ENCODE peak calls at places on chromosomes 3 and 15, in five cellular contexts. One of them, this sample, is unnamed.

GRCh38 chr3:146026547-146026946 is 134.4 kb downstream of the PLOD2 start:
- DNase-seq in activated naive CD4-positive, alpha-beta T cell treated with anti-CD3 and anti-CD28 coated beads, Interleukin-2, amount 10 ng/mL, durations not matched to agents 7 days and 5 days: no peak
- DNase-seq in stimulated activated CD4-positive, alpha-beta T cell treated with anti-CD3 and anti-CD28 coated beads, Interleukin-15, amount 100 ng/mL, for 1 hour: no peak
- DNase-seq in DMS153: no peak
- DNase-seq in activated CD8-positive, alpha-beta memory T cell treated with anti-CD3 and anti-CD28 coated beads for 24 hours: no peak
- DNase-seq in this sample: no peak

GRCh38 chr3:18443670-18444596 is 18.8 kb upstream of the SATB1 start:
- DNase-seq in stimulated activated CD4-positive, alpha-beta T cell treated with anti-CD3 and anti-CD28 coated beads, Interleukin-15, amount 100 ng/mL, for 1 hour: peak; percentile 8
- DNase-seq in DMS153: no peak
- DNase-seq in activated CD8-positive, alpha-beta memory T cell treated with anti-CD3 and anti-CD28 coated beads for 24 hours: peak; percentile 77
- DNase-seq in activated naive CD4-positive, alpha-beta T cell treated with anti-CD3 and anti-CD28 coated beads, Interleukin-2, amount 10 ng/mL, durations not matched to agents 7 days and 5 days: peak; percentile 45
- DNase-seq in this sample: peak; percentile 71

GRCh38 chr3:85939026-85939616 is 980.3 kb downstream of the CADM2 start:
- DNase-seq in activated CD8-positive, alpha-beta memory T cell treated with anti-CD3 and anti-CD28 coated beads for 24 hours: no peak
- DNase-seq in stimulated activated CD4-positive, alpha-beta T cell treated with anti-CD3 and anti-CD28 coated beads, Interleukin-15, amount 100 ng/mL, for 1 hour: no peak
- DNase-seq in activated naive CD4-positive, alpha-beta T cell treated with anti-CD3 and anti-CD28 coated beads, Interleukin-2, amount 10 ng/mL, durations not matched to agents 7 days and 5 days: no peak
- DNase-seq in DMS153: peak; percentile 70
- DNase-seq in this sample: no peak

GRCh38 chr15:91186892-91187644 is 87.0 kb downstream of the SV2B start:
- DNase-seq in activated naive CD4-positive, alpha-beta T cell treated with anti-CD3 and anti-CD28 coated beads, Interleukin-2, amount 10 ng/mL, durations not matched to agents 7 days and 5 days: peak; percentile 49
- DNase-seq in stimulated activated CD4-positive, alpha-beta T cell treated with anti-CD3 and anti-CD28 coated beads, Interleukin-15, amount 100 ng/mL, for 1 hour: no peak
- DNase-seq in activated CD8-positive, alpha-beta memory T cell treated with anti-CD3 and anti-CD28 coated beads for 24 hours: no peak
- DNase-seq in DMS153: no peak
- DNase-seq in this sample: no peak

GRCh38 chr3:30344288-30344687 is 262.1 kb upstream of the TGFBR2 start:
- DNase-seq in DMS153: peak; percentile 77
- DNase-seq in activated naive CD4-positive, alpha-beta T cell treated with anti-CD3 and anti-CD28 coated beads, Interleukin-2, amount 10 ng/mL, durations not matched to agents 7 days and 5 days: no peak
- DNase-seq in activated CD8-positive, alpha-beta memory T cell treated with anti-CD3 and anti-CD28 coated beads for 24 hours: no peak
- DNase-seq in stimulated activated CD4-positive, alpha-beta T cell treated with anti-CD3 and anti-CD28 coated beads, Interleukin-15, amount 100 ng/mL, for 1 hour: no peak
- DNase-seq in this sample: no peak

GRCh38 chr15:82186748-82187415 is 75.7 kb downstream of the EFL1 start:
- DNase-seq in stimulated activated CD4-positive, alpha-beta T cell treated with anti-CD3 and anti-CD28 coated beads, Interleukin-15, amount 100 ng/mL, for 1 hour: no peak
- DNase-seq in DMS153: no peak
- DNase-seq in activated CD8-positive, alpha-beta memory T cell treated with anti-CD3 and anti-CD28 coated beads for 24 hours: no peak
- DNase-seq in activated naive CD4-positive, alpha-beta T cell treated with anti-CD3 and anti-CD28 coated beads, Interleukin-2, amount 10 ng/mL, durations not matched to agents 7 days and 5 days: no peak
- DNase-seq in this sample: no peak

GRCh38 chr3:131109156-131109555 is 82.5 kb downstream of the NEK11 start:
- DNase-seq in activated CD8-positive, alpha-beta memory T cell treated with anti-CD3 and anti-CD28 coated beads for 24 hours: no peak
- DNase-seq in DMS153: no peak
- DNase-seq in activated naive CD4-positive, alpha-beta T cell treated with anti-CD3 and anti-CD28 coated beads, Interleukin-2, amount 10 ng/mL, durations not matched to agents 7 days and 5 days: no peak
- DNase-seq in stimulated activated CD4-positive, alpha-beta T cell treated with anti-CD3 and anti-CD28 coated beads, Interleukin-15, amount 100 ng/mL, for 1 hour: no peak
- DNase-seq in this sample: no peak

GRCh38 chr3:30693470-30694120 is 87.2 kb downstream of the TGFBR2 start:
- DNase-seq in activated naive CD4-positive, alpha-beta T cell treated with anti-CD3 and anti-CD28 coated beads, Interleukin-2, amount 10 ng/mL, durations not matched to agents 7 days and 5 days: peak; percentile 55
- DNase-seq in stimulated activated CD4-positive, alpha-beta T cell treated with anti-CD3 and anti-CD28 coated beads, Interleukin-15, amount 100 ng/mL, for 1 hour: no peak
- DNase-seq in activated CD8-positive, alpha-beta memory T cell treated with anti-CD3 and anti-CD28 coated beads for 24 hours: no peak
- DNase-seq in DMS153: no peak
- DNase-seq in this sample: peak; percentile 72

GRCh38 chr3:9731206-9732079 is at the start of gene BRPF1:
- DNase-seq in DMS153: peak; percentile 93
- DNase-seq in activated CD8-positive, alpha-beta memory T cell treated with anti-CD3 and anti-CD28 coated beads for 24 hours: peak; percentile 99
- DNase-seq in activated naive CD4-positive, alpha-beta T cell treated with anti-CD3 and anti-CD28 coated beads, Interleukin-2, amount 10 ng/mL, durations not matched to agents 7 days and 5 days: peak; percentile 100
- DNase-seq in stimulated activated CD4-positive, alpha-beta T cell treated with anti-CD3 and anti-CD28 coated beads, Interleukin-15, amount 100 ng/mL, for 1 hour: peak; percentile 100
- DNase-seq in this sample: peak; percentile 100

GRCh38 chr3:73319179-73319769 is 257.8 kb downstream of the EBLN2 start:
- DNase-seq in activated CD8-positive, alpha-beta memory T cell treated with anti-CD3 and anti-CD28 coated beads for 24 hours: no peak
- DNase-seq in DMS153: no peak
- DNase-seq in stimulated activated CD4-positive, alpha-beta T cell treated with anti-CD3 and anti-CD28 coated beads, Interleukin-15, amount 100 ng/mL, for 1 hour: no peak
- DNase-seq in activated naive CD4-positive, alpha-beta T cell treated with anti-CD3 and anti-CD28 coated beads, Interleukin-2, amount 10 ng/mL, durations not matched to agents 7 days and 5 days: no peak
- DNase-seq in this sample: peak; percentile 65

GRCh38 chr15:80970018-80970657 is 19.5 kb downstream of the MESD start:
- DNase-seq in stimulated activated CD4-positive, alpha-beta T cell treated with anti-CD3 and anti-CD28 coated beads, Interleukin-15, amount 100 ng/mL, for 1 hour: peak; percentile 34
- DNase-seq in activated naive CD4-positive, alpha-beta T cell treated with anti-CD3 and anti-CD28 coated beads, Interleukin-2, amount 10 ng/mL, durations not matched to agents 7 days and 5 days: peak; percentile 70
- DNase-seq in activated CD8-positive, alpha-beta memory T cell treated with anti-CD3 and anti-CD28 coated beads for 24 hours: peak; percentile 77
- DNase-seq in DMS153: no peak
- DNase-seq in this sample: no peak

GRCh38 chr15:43977072-43977884 is 150.5 kb downstream of the WDR76 start:
- DNase-seq in activated CD8-positive, alpha-beta memory T cell treated with anti-CD3 and anti-CD28 coated beads for 24 hours: peak; percentile 67
- DNase-seq in activated naive CD4-positive, alpha-beta T cell treated with anti-CD3 and anti-CD28 coated beads, Interleukin-2, amount 10 ng/mL, durations not matched to agents 7 days and 5 days: peak; percentile 83
- DNase-seq in stimulated activated CD4-positive, alpha-beta T cell treated with anti-CD3 and anti-CD28 coated beads, Interleukin-15, amount 100 ng/mL, for 1 hour: no peak
- DNase-seq in DMS153: no peak
- DNase-seq in this sample: no peak

GRCh38 chr3:177473184-177473583 is 275.9 kb upstream of the TBL1XR1 start:
- DNase-seq in activated CD8-positive, alpha-beta memory T cell treated with anti-CD3 and anti-CD28 coated beads for 24 hours: no peak
- DNase-seq in DMS153: no peak
- DNase-seq in stimulated activated CD4-positive, alpha-beta T cell treated with anti-CD3 and anti-CD28 coated beads, Interleukin-15, amount 100 ng/mL, for 1 hour: no peak
- DNase-seq in activated naive CD4-positive, alpha-beta T cell treated with anti-CD3 and anti-CD28 coated beads, Interleukin-2, amount 10 ng/mL, durations not matched to agents 7 days and 5 days: no peak
- DNase-seq in this sample: no peak

GRCh38 chr15:75143738-75144334 is 57.8 kb upstream of the C15orf39 start:
- DNase-seq in stimulated activated CD4-positive, alpha-beta T cell treated with anti-CD3 and anti-CD28 coated beads, Interleukin-15, amount 100 ng/mL, for 1 hour: no peak
- DNase-seq in activated CD8-positive, alpha-beta memory T cell treated with anti-CD3 and anti-CD28 coated beads for 24 hours: no peak
- DNase-seq in activated naive CD4-positive, alpha-beta T cell treated with anti-CD3 and anti-CD28 coated beads, Interleukin-2, amount 10 ng/mL, durations not matched to agents 7 days and 5 days: no peak
- DNase-seq in DMS153: no peak
- DNase-seq in this sample: no peak

GRCh38 chr3:121592856-121593702 is at the start of gene FBXO40:
- DNase-seq in activated naive CD4-positive, alpha-beta T cell treated with anti-CD3 and anti-CD28 coated beads, Interleukin-2, amount 10 ng/mL, durations not matched to agents 7 days and 5 days: no peak
- DNase-seq in DMS153: peak; percentile 72
- DNase-seq in activated CD8-positive, alpha-beta memory T cell treated with anti-CD3 and anti-CD28 coated beads for 24 hours: no peak
- DNase-seq in stimulated activated CD4-positive, alpha-beta T cell treated with anti-CD3 and anti-CD28 coated beads, Interleukin-15, amount 100 ng/mL, for 1 hour: no peak
- DNase-seq in this sample: no peak

GRCh38 chr3:49273825-49274532 is 3.1 kb downstream of the C3orf62 start:
- DNase-seq in activated CD8-positive, alpha-beta memory T cell treated with anti-CD3 and anti-CD28 coated beads for 24 hours: no peak
- DNase-seq in stimulated activated CD4-positive, alpha-beta T cell treated with anti-CD3 and anti-CD28 coated beads, Interleukin-15, amount 100 ng/mL, for 1 hour: no peak
- DNase-seq in DMS153: no peak
- DNase-seq in activated naive CD4-positive, alpha-beta T cell treated with anti-CD3 and anti-CD28 coated beads, Interleukin-2, amount 10 ng/mL, durations not matched to agents 7 days and 5 days: no peak
- DNase-seq in this sample: no peak

GRCh38 chr15:78709263-78709882 is 68.4 kb upstream of the CHRNB4 start:
- DNase-seq in stimulated activated CD4-positive, alpha-beta T cell treated with anti-CD3 and anti-CD28 coated beads, Interleukin-15, amount 100 ng/mL, for 1 hour: peak; percentile 50
- DNase-seq in activated naive CD4-positive, alpha-beta T cell treated with anti-CD3 and anti-CD28 coated beads, Interleukin-2, amount 10 ng/mL, durations not matched to agents 7 days and 5 days: peak; percentile 76
- DNase-seq in DMS153: no peak
- DNase-seq in activated CD8-positive, alpha-beta memory T cell treated with anti-CD3 and anti-CD28 coated beads for 24 hours: peak; percentile 85
- DNase-seq in this sample: peak; percentile 88

GRCh38 chr3:52313774-52314188 is 2.3 kb upstream of the DNAH1 start:
- DNase-seq in stimulated activated CD4-positive, alpha-beta T cell treated with anti-CD3 and anti-CD28 coated beads, Interleukin-15, amount 100 ng/mL, for 1 hour: no peak
- DNase-seq in activated CD8-positive, alpha-beta memory T cell treated with anti-CD3 and anti-CD28 coated beads for 24 hours: no peak
- DNase-seq in DMS153: no peak
- DNase-seq in activated naive CD4-positive, alpha-beta T cell treated with anti-CD3 and anti-CD28 coated beads, Interleukin-2, amount 10 ng/mL, durations not matched to agents 7 days and 5 days: no peak
- DNase-seq in this sample: no peak

GRCh38 chr3:58237238-58237939 is at the start of gene ABHD6:
- DNase-seq in activated CD8-positive, alpha-beta memory T cell treated with anti-CD3 and anti-CD28 coated beads for 24 hours: peak; percentile 97
- DNase-seq in DMS153: no peak
- DNase-seq in stimulated activated CD4-positive, alpha-beta T cell treated with anti-CD3 and anti-CD28 coated beads, Interleukin-15, amount 100 ng/mL, for 1 hour: peak; percentile 77
- DNase-seq in activated naive CD4-positive, alpha-beta T cell treated with anti-CD3 and anti-CD28 coated beads, Interleukin-2, amount 10 ng/mL, durations not matched to agents 7 days and 5 days: peak; percentile 82
- DNase-seq in this sample: peak; percentile 89

GRCh38 chr15:97759363-97759762 is 201.1 kb upstream of the ARRDC4 start:
- DNase-seq in stimulated activated CD4-positive, alpha-beta T cell treated with anti-CD3 and anti-CD28 coated beads, Interleukin-15, amount 100 ng/mL, for 1 hour: no peak
- DNase-seq in DMS153: no peak
- DNase-seq in activated naive CD4-positive, alpha-beta T cell treated with anti-CD3 and anti-CD28 coated beads, Interleukin-2, amount 10 ng/mL, durations not matched to agents 7 days and 5 days: no peak
- DNase-seq in activated CD8-positive, alpha-beta memory T cell treated with anti-CD3 and anti-CD28 coated beads for 24 hours: no peak
- DNase-seq in this sample: no peak

GRCh38 chr3:40043444-40043755 is 234.0 kb downstream of the MYRIP start:
- DNase-seq in stimulated activated CD4-positive, alpha-beta T cell treated with anti-CD3 and anti-CD28 coated beads, Interleukin-15, amount 100 ng/mL, for 1 hour: no peak
- DNase-seq in activated CD8-positive, alpha-beta memory T cell treated with anti-CD3 and anti-CD28 coated beads for 24 hours: no peak
- DNase-seq in activated naive CD4-positive, alpha-beta T cell treated with anti-CD3 and anti-CD28 coated beads, Interleukin-2, amount 10 ng/mL, durations not matched to agents 7 days and 5 days: no peak
- DNase-seq in DMS153: no peak
- DNase-seq in this sample: no peak

GRCh38 chr3:134370611-134371451 is 3.4 kb downstream of the AMOTL2 start:
- DNase-seq in activated naive CD4-positive, alpha-beta T cell treated with anti-CD3 and anti-CD28 coated beads, Interleukin-2, amount 10 ng/mL, durations not matched to agents 7 days and 5 days: no peak
- DNase-seq in activated CD8-positive, alpha-beta memory T cell treated with anti-CD3 and anti-CD28 coated beads for 24 hours: no peak
- DNase-seq in stimulated activated CD4-positive, alpha-beta T cell treated with anti-CD3 and anti-CD28 coated beads, Interleukin-15, amount 100 ng/mL, for 1 hour: no peak
- DNase-seq in DMS153: no peak
- DNase-seq in this sample: peak; percentile 64

GRCh38 chr3:52354676-52355075 is 38.6 kb downstream of the DNAH1 start:
- DNase-seq in DMS153: no peak
- DNase-seq in activated CD8-positive, alpha-beta memory T cell treated with anti-CD3 and anti-CD28 coated beads for 24 hours: no peak
- DNase-seq in activated naive CD4-positive, alpha-beta T cell treated with anti-CD3 and anti-CD28 coated beads, Interleukin-2, amount 10 ng/mL, durations not matched to agents 7 days and 5 days: no peak
- DNase-seq in stimulated activated CD4-positive, alpha-beta T cell treated with anti-CD3 and anti-CD28 coated beads, Interleukin-15, amount 100 ng/mL, for 1 hour: no peak
- DNase-seq in this sample: no peak

GRCh38 chr3:159929181-159929893 is 59.3 kb upstream of the IL12A start:
- DNase-seq in stimulated activated CD4-positive, alpha-beta T cell treated with anti-CD3 and anti-CD28 coated beads, Interleukin-15, amount 100 ng/mL, for 1 hour: no peak
- DNase-seq in activated naive CD4-positive, alpha-beta T cell treated with anti-CD3 and anti-CD28 coated beads, Interleukin-2, amount 10 ng/mL, durations not matched to agents 7 days and 5 days: no peak
- DNase-seq in activated CD8-positive, alpha-beta memory T cell treated with anti-CD3 and anti-CD28 coated beads for 24 hours: no peak
- DNase-seq in DMS153: no peak
- DNase-seq in this sample: no peak

GRCh38 chr15:33242669-33243191 is 48.2 kb upstream of the FMN1 start:
- DNase-seq in stimulated activated CD4-positive, alpha-beta T cell treated with anti-CD3 and anti-CD28 coated beads, Interleukin-15, amount 100 ng/mL, for 1 hour: no peak
- DNase-seq in activated CD8-positive, alpha-beta memory T cell treated with anti-CD3 and anti-CD28 coated beads for 24 hours: no peak
- DNase-seq in activated naive CD4-positive, alpha-beta T cell treated with anti-CD3 and anti-CD28 coated beads, Interleukin-2, amount 10 ng/mL, durations not matched to agents 7 days and 5 days: no peak
- DNase-seq in DMS153: no peak
- DNase-seq in this sample: no peak

GRCh38 chr15:52746162-52746721 is 43.9 kb downstream of the ONECUT1 start:
- DNase-seq in activated naive CD4-positive, alpha-beta T cell treated with anti-CD3 and anti-CD28 coated beads, Interleukin-2, amount 10 ng/mL, durations not matched to agents 7 days and 5 days: no peak
- DNase-seq in stimulated activated CD4-positive, alpha-beta T cell treated with anti-CD3 and anti-CD28 coated beads, Interleukin-15, amount 100 ng/mL, for 1 hour: no peak
- DNase-seq in activated CD8-positive, alpha-beta memory T cell treated with anti-CD3 and anti-CD28 coated beads for 24 hours: no peak
- DNase-seq in DMS153: no peak
- DNase-seq in this sample: no peak

GRCh38 chr15:85330941-85331588 is 49.3 kb upstream of the AKAP13 start:
- DNase-seq in DMS153: peak; percentile 62
- DNase-seq in activated CD8-positive, alpha-beta memory T cell treated with anti-CD3 and anti-CD28 coated beads for 24 hours: peak; percentile 83
- DNase-seq in stimulated activated CD4-positive, alpha-beta T cell treated with anti-CD3 and anti-CD28 coated beads, Interleukin-15, amount 100 ng/mL, for 1 hour: peak; percentile 28
- DNase-seq in activated naive CD4-positive, alpha-beta T cell treated with anti-CD3 and anti-CD28 coated beads, Interleukin-2, amount 10 ng/mL, durations not matched to agents 7 days and 5 days: peak; percentile 82
- DNase-seq in this sample: peak; percentile 98

GRCh38 chr3:197880361-197881339 is 69.3 kb upstream of the RPL35A start:
- DNase-seq in stimulated activated CD4-positive, alpha-beta T cell treated with anti-CD3 and anti-CD28 coated beads, Interleukin-15, amount 100 ng/mL, for 1 hour: no peak
- DNase-seq in DMS153: no peak
- DNase-seq in activated CD8-positive, alpha-beta memory T cell treated with anti-CD3 and anti-CD28 coated beads for 24 hours: no peak
- DNase-seq in activated naive CD4-positive, alpha-beta T cell treated with anti-CD3 and anti-CD28 coated beads, Interleukin-2, amount 10 ng/mL, durations not matched to agents 7 days and 5 days: no peak
- DNase-seq in this sample: no peak

GRCh38 chr15:66951531-66951930 is 113.9 kb upstream of the SMAD3 start:
- DNase-seq in activated naive CD4-positive, alpha-beta T cell treated with anti-CD3 and anti-CD28 coated beads, Interleukin-2, amount 10 ng/mL, durations not matched to agents 7 days and 5 days: no peak
- DNase-seq in activated CD8-positive, alpha-beta memory T cell treated with anti-CD3 and anti-CD28 coated beads for 24 hours: no peak
- DNase-seq in stimulated activated CD4-positive, alpha-beta T cell treated with anti-CD3 and anti-CD28 coated beads, Interleukin-15, amount 100 ng/mL, for 1 hour: no peak
- DNase-seq in DMS153: no peak
- DNase-seq in this sample: no peak

GRCh38 chr15:42037650-42038049 is 16.8 kb upstream of the PLA2G4E start:
- DNase-seq in stimulated activated CD4-positive, alpha-beta T cell treated with anti-CD3 and anti-CD28 coated beads, Interleukin-15, amount 100 ng/mL, for 1 hour: no peak
- DNase-seq in activated CD8-positive, alpha-beta memory T cell treated with anti-CD3 and anti-CD28 coated beads for 24 hours: no peak
- DNase-seq in DMS153: no peak
- DNase-seq in activated naive CD4-positive, alpha-beta T cell treated with anti-CD3 and anti-CD28 coated beads, Interleukin-2, amount 10 ng/mL, durations not matched to agents 7 days and 5 days: no peak
- DNase-seq in this sample: no peak

GRCh38 chr15:67405208-67406191 is 115.4 kb upstream of the C15orf61 start:
- DNase-seq in activated naive CD4-positive, alpha-beta T cell treated with anti-CD3 and anti-CD28 coated beads, Interleukin-2, amount 10 ng/mL, durations not matched to agents 7 days and 5 days: no peak
- DNase-seq in activated CD8-positive, alpha-beta memory T cell treated with anti-CD3 and anti-CD28 coated beads for 24 hours: no peak
- DNase-seq in DMS153: no peak
- DNase-seq in stimulated activated CD4-positive, alpha-beta T cell treated with anti-CD3 and anti-CD28 coated beads, Interleukin-15, amount 100 ng/mL, for 1 hour: no peak
- DNase-seq in this sample: no peak

GRCh38 chr3:16326724-16327349 is 61.8 kb downstream of the OXNAD1 start:
- DNase-seq in DMS153: no peak
- DNase-seq in activated CD8-positive, alpha-beta memory T cell treated with anti-CD3 and anti-CD28 coated beads for 24 hours: peak; percentile 56
- DNase-seq in stimulated activated CD4-positive, alpha-beta T cell treated with anti-CD3 and anti-CD28 coated beads, Interleukin-15, amount 100 ng/mL, for 1 hour: no peak
- DNase-seq in activated naive CD4-positive, alpha-beta T cell treated with anti-CD3 and anti-CD28 coated beads, Interleukin-2, amount 10 ng/mL, durations not matched to agents 7 days and 5 days: no peak
- DNase-seq in this sample: no peak

GRCh38 chr15:43529141-43529540 is 11.7 kb downstream of the MAP1A start:
- DNase-seq in stimulated activated CD4-positive, alpha-beta T cell treated with anti-CD3 and anti-CD28 coated beads, Interleukin-15, amount 100 ng/mL, for 1 hour: no peak
- DNase-seq in activated naive CD4-positive, alpha-beta T cell treated with anti-CD3 and anti-CD28 coated beads, Interleukin-2, amount 10 ng/mL, durations not matched to agents 7 days and 5 days: no peak
- DNase-seq in activated CD8-positive, alpha-beta memory T cell treated with anti-CD3 and anti-CD28 coated beads for 24 hours: no peak
- DNase-seq in DMS153: no peak
- DNase-seq in this sample: peak; percentile 50

GRCh38 chr3:90102146-90102545 is 994.7 kb downstream of the EPHA3 start:
- DNase-seq in stimulated activated CD4-positive, alpha-beta T cell treated with anti-CD3 and anti-CD28 coated beads, Interleukin-15, amount 100 ng/mL, for 1 hour: no peak
- DNase-seq in activated naive CD4-positive, alpha-beta T cell treated with anti-CD3 and anti-CD28 coated beads, Interleukin-2, amount 10 ng/mL, durations not matched to agents 7 days and 5 days: no peak
- DNase-seq in DMS153: no peak
- DNase-seq in activated CD8-positive, alpha-beta memory T cell treated with anti-CD3 and anti-CD28 coated beads for 24 hours: no peak
- DNase-seq in this sample: no peak

GRCh38 chr3:28241221-28242160 is at the start of gene CMC1:
- DNase-seq in activated naive CD4-positive, alpha-beta T cell treated with anti-CD3 and anti-CD28 coated beads, Interleukin-2, amount 10 ng/mL, durations not matched to agents 7 days and 5 days: peak; percentile 94
- DNase-seq in activated CD8-positive, alpha-beta memory T cell treated with anti-CD3 and anti-CD28 coated beads for 24 hours: peak; percentile 97
- DNase-seq in stimulated activated CD4-positive, alpha-beta T cell treated with anti-CD3 and anti-CD28 coated beads, Interleukin-15, amount 100 ng/mL, for 1 hour: peak; percentile 91
- DNase-seq in DMS153: peak; percentile 78
- DNase-seq in this sample: peak; percentile 98

GRCh38 chr3:104879919-104880318 is 486.8 kb upstream of the ALCAM start:
- DNase-seq in DMS153: no peak
- DNase-seq in activated naive CD4-positive, alpha-beta T cell treated with anti-CD3 and anti-CD28 coated beads, Interleukin-2, amount 10 ng/mL, durations not matched to agents 7 days and 5 days: no peak
- DNase-seq in activated CD8-positive, alpha-beta memory T cell treated with anti-CD3 and anti-CD28 coated beads for 24 hours: no peak
- DNase-seq in stimulated activated CD4-positive, alpha-beta T cell treated with anti-CD3 and anti-CD28 coated beads, Interleukin-15, amount 100 ng/mL, for 1 hour: no peak
- DNase-seq in this sample: no peak

GRCh38 chr15:56247266-56247665 is 3.6 kb upstream of the RFX7 start:
- DNase-seq in activated naive CD4-positive, alpha-beta T cell treated with anti-CD3 and anti-CD28 coated beads, Interleukin-2, amount 10 ng/mL, durations not matched to agents 7 days and 5 days: no peak
- DNase-seq in stimulated activated CD4-positive, alpha-beta T cell treated with anti-CD3 and anti-CD28 coated beads, Interleukin-15, amount 100 ng/mL, for 1 hour: no peak
- DNase-seq in activated CD8-positive, alpha-beta memory T cell treated with anti-CD3 and anti-CD28 coated beads for 24 hours: no peak
- DNase-seq in DMS153: no peak
- DNase-seq in this sample: no peak

GRCh38 chr15:71997691-71998090 is 120.3 kb downstream of the MYO9A start:
- DNase-seq in activated CD8-positive, alpha-beta memory T cell treated with anti-CD3 and anti-CD28 coated beads for 24 hours: no peak
- DNase-seq in stimulated activated CD4-positive, alpha-beta T cell treated with anti-CD3 and anti-CD28 coated beads, Interleukin-15, amount 100 ng/mL, for 1 hour: no peak
- DNase-seq in DMS153: no peak
- DNase-seq in activated naive CD4-positive, alpha-beta T cell treated with anti-CD3 and anti-CD28 coated beads, Interleukin-2, amount 10 ng/mL, durations not matched to agents 7 days and 5 days: no peak
- DNase-seq in this sample: no peak

GRCh38 chr15:85555875-85556617 is 175.6 kb downstream of the AKAP13 start:
- DNase-seq in activated naive CD4-positive, alpha-beta T cell treated with anti-CD3 and anti-CD28 coated beads, Interleukin-2, amount 10 ng/mL, durations not matched to agents 7 days and 5 days: no peak
- DNase-seq in stimulated activated CD4-positive, alpha-beta T cell treated with anti-CD3 and anti-CD28 coated beads, Interleukin-15, amount 100 ng/mL, for 1 hour: no peak
- DNase-seq in DMS153: no peak
- DNase-seq in activated CD8-positive, alpha-beta memory T cell treated with anti-CD3 and anti-CD28 coated beads for 24 hours: no peak
- DNase-seq in this sample: no peak

GRCh38 chr3:86978111-86978528 is 12.8 kb downstream of the VGLL3 start:
- DNase-seq in DMS153: no peak
- DNase-seq in activated naive CD4-positive, alpha-beta T cell treated with anti-CD3 and anti-CD28 coated beads, Interleukin-2, amount 10 ng/mL, durations not matched to agents 7 days and 5 days: no peak
- DNase-seq in stimulated activated CD4-positive, alpha-beta T cell treated with anti-CD3 and anti-CD28 coated beads, Interleukin-15, amount 100 ng/mL, for 1 hour: no peak
- DNase-seq in activated CD8-positive, alpha-beta memory T cell treated with anti-CD3 and anti-CD28 coated beads for 24 hours: no peak
- DNase-seq in this sample: peak; percentile 79

This sample was measured in sigmoid colon.